ENCODE peak calls at places on chromosomes 3 and 15, in eight cellular contexts. H, A, I, M, C, G, V and Y are unnamed samples.

GRCh38 chr15:47951761-47952160 is 169.0 kb upstream of the SLC24A5 start:
- DNase-seq in H (no peak), A (no peak), I (no peak), M (no peak), C (no peak), G (no peak), V (no peak), Y (no peak)

GRCh38 chr3:170506556-170506955 is 79.3 kb downstream of the SLC7A14 start:
- DNase-seq in H (no peak), A (no peak), I (no peak), M (peak), C (no peak), G (peak), V (peak), Y (peak)

GRCh38 chr3:56775931-56776461 is 25.8 kb downstream of the ARHGEF3 start:
- DNase-seq in H (no peak), A (no peak), I (no peak), M (peak), C (no peak), G (no peak), V (no peak), Y (no peak)

GRCh38 chr15:68376447-68377060 is 55.4 kb downstream of the ITGA11 start:
- DNase-seq in H (no peak), A (no peak), I (no peak), M (no peak), C (no peak), G (no peak), V (no peak), Y (no peak)

GRCh38 chr3:179702271-179702947 is 49.6 kb downstream of the USP13 start:
- DNase-seq in H (no peak), A (no peak), I (no peak), M (no peak), C (no peak), G (no peak), V (no peak), Y (no peak)

GRCh38 chr3:109050591-109051167 is 67.3 kb downstream of the MORC1 start:
- DNase-seq in H (no peak), A (no peak), I (no peak), M (peak), C (no peak), G (peak), V (peak), Y (peak)

GRCh38 chr15:57743424-57743823 is 36.9 kb downstream of the POLR2M start:
- DNase-seq in H (no peak), A (no peak), I (no peak), M (no peak), C (no peak), G (peak), V (peak), Y (peak)

GRCh38 chr15:72034859-72035650 is 82.9 kb downstream of the MYO9A start:
- DNase-seq in H (no peak), A (no peak), I (no peak), M (peak), C (no peak), G (no peak), V (no peak), Y (no peak)

GRCh38 chr3:21159565-21159950 is 591.5 kb downstream of the ZNF385D start:
- DNase-seq in H (no peak), A (no peak), I (no peak), M (no peak), C (no peak), G (no peak), V (no peak), Y (no peak)

GRCh38 chr3:189914799-189915198 is 205.9 kb downstream of the P3H2 start:
- DNase-seq in H (no peak), A (no peak), I (no peak), M (peak), C (no peak), G (peak), V (peak), Y (peak)

GRCh38 chr3:9396632-9397330 is 634 bp upstream of the SETD5 start:
- DNase-seq in H (peak), A (peak), I (peak), M (peak), C (peak), G (peak), V (peak), Y (peak)

GRCh38 chr15:101242160-101242998 is 9.5 kb downstream of the CHSY1 start:
- DNase-seq in H (peak), A (no peak), I (no peak), M (peak), C (no peak), G (no peak), V (peak), Y (peak)

GRCh38 chr15:63234479-63234878 is 42.9 kb upstream of the APH1B start:
- DNase-seq in H (no peak), A (peak), I (no peak), M (peak), C (no peak), G (peak), V (peak), Y (peak)

GRCh38 chr15:89835190-89835564 is 20.5 kb upstream of the ANPEP start:
- DNase-seq in H (no peak), A (no peak), I (no peak), M (no peak), C (no peak), G (no peak), V (no peak), Y (no peak)

GRCh38 chr3:119524931-119525662 is 26.8 kb downstream of the TIMMDC1 start:
- DNase-seq in H (no peak), A (no peak), I (no peak), M (no peak), C (no peak), G (peak), V (peak), Y (no peak)
- TF ChIP-seq CTCF in H (peak), A (peak), I (no peak), M (peak), C (peak), G (no peak), V (peak), Y (peak)

GRCh38 chr3:150703756-150704344 is at the start of gene ERICH6:
- DNase-seq in H (peak), A (peak), I (peak), M (peak), C (peak), G (peak), V (peak), Y (peak)
- TF ChIP-seq CTCF in H (no peak), A (peak), I (no peak), M (peak), C (peak), G (peak), V (peak), Y (no peak)

GRCh38 chr15:88472225-88472624 is 4.7 kb downstream of the MRPS11 start:
- DNase-seq in H (no peak), A (no peak), I (no peak), M (no peak), C (no peak), G (no peak), V (no peak), Y (no peak)

GRCh38 chr15:88469321-88469720 is 1.8 kb downstream of the MRPS11 start:
- DNase-seq in H (no peak), A (no peak), I (no peak), M (no peak), C (no peak), G (no peak), V (no peak), Y (no peak)

GRCh38 chr15:88467935-88468528 is 524 bp downstream of the MRPS11 start:
- DNase-seq in H (no peak), A (no peak), I (no peak), M (peak), C (no peak), G (no peak), V (peak), Y (no peak)

GRCh38 chr15:88467073-88467934 is at the start of the genes MRPL46 and MRPS11:
- DNase-seq in H (peak), A (peak), I (peak), M (peak), C (peak), G (peak), V (peak), Y (peak)

DNA sequence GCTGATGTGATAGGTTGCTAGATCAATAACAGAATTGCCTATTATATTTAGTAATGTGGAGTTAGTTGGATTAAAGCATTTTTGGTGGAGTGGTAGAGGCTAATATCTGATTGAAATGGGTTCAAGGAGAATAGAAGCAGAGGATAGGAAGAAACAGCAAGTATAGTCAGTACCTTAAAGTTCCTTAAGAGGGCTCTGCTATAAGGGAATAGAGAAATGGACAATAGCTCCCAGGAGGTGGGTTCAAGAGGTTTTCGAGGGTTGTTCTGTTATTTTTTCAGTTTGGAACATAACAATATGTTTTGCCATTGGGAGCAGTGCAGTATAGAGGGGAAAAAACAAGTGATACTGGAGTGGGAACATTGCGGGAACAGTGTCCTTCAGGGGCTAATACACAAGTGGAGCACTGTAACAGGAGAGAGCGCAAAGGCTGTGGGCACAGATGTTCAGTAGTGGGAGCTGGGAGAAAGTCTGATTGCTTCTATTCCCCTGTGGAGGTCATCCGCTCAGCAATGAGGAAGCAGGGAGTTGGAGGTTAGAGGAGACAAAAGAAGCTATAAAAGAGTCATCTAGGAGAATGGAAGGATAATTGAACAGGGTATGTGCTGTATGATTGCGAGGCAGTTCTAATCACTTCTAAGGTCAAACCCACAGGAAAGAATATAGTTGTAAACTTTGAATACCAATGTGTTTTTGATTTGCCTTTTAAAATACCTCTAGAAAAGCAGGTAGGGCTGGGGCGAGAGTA is 3.3 kb downstream of the MRPS11 start:
- DNase-seq in H (no peak), A (no peak), I (no peak), M (no peak), C (no peak), G (no peak), V (no peak), Y (no peak)
- TF ChIP-seq CTCF in H (no peak), A (no peak), I (no peak), M (no peak), C (no peak), G (no peak), V (no peak), Y (no peak)

DNA sequence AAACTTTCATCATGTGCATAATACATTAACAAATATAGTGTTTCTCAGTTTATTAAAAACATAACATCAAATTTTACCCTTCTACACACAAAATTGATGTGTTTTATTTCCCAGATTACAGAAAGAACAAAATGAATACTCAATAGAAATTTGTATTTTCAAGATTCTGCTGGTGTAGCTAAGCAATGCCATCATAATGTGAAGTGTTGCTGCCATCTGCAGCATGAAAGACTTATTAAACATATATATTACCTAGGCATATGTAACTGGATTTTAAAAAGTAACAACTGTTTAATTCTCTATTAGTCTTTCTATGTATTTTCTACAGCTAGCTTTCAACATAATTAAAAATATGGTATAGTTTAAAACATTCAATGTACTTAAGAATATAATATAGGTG is 27.5 kb downstream of the PLSCR5 start:
- DNase-seq in H (no peak), A (no peak), I (no peak), M (peak), C (no peak), G (peak), V (peak), Y (peak)
- TF ChIP-seq CTCF in H (peak), A (peak), I (peak), M (peak), C (peak), G (peak), V (peak), Y (peak)